ENCODE peak calls at places on chromosomes 13 and 19, in five cellular contexts. K is A549, F is adrenal gland, H is suprapubic skin, U is uterus. Z is an unnamed sample.

GRCh38 chr19:23415034-23415433 is 19.8 kb upstream of the ZNF91 start:
- DNase-seq in K (no peak), F (no peak), H (no peak), U (no peak), Z (no peak)

GRCh38 chr19:45305421-45305820 is 17.3 kb downstream of the CKM start:
- DNase-seq in K (no peak), F (no peak), H (no peak), U (no peak), Z (no peak)

GRCh38 chr13:38849316-38849715 is 141.3 kb downstream of the STOML3 start:
- DNase-seq in K (no peak), F (no peak), H (no peak), U (no peak), Z (no peak)

GRCh38 chr13:38686635-38687245 is at the start of gene FREM2:
- DNase-seq in K (peak), F (peak), H (no peak), U (peak), Z (no peak)

GRCh38 chr19:40945645-40946044 is 45.4 kb upstream of the CYP2B6 start:
- DNase-seq in K (no peak), F (no peak), H (no peak), U (no peak), Z (no peak)

GRCh38 chr19:12788682-12789097 is 2.6 kb upstream of the JUNB start:
- DNase-seq in K (no peak), F (peak), H (no peak), U (peak), Z (peak)

GRCh38 chr13:44298314-44298713 is 75.3 kb upstream of the SERP2 start:
- DNase-seq in K (no peak), F (no peak), H (no peak), U (no peak), Z (no peak)

GRCh38 chr13:89514534-89515312 is 1832.8 kb upstream of the MIR17HG start:
- DNase-seq in K (peak), F (peak), H (no peak), U (no peak), Z (no peak)

GRCh38 chr13:113876341-113877148 is 12.7 kb upstream of the GAS6 start:
- DNase-seq in K (no peak), F (no peak), H (no peak), U (no peak), Z (no peak)

GRCh38 chr13:52109096-52109495 is 19.8 kb downstream of the NEK5 start:
- DNase-seq in K (no peak), F (no peak), H (no peak), U (no peak), Z (no peak)

GRCh38 chr13:44573790-44574465 is 2.2 kb downstream of the TSC22D1 start:
- DNase-seq in K (peak), F (no peak), H (no peak), U (no peak), Z (peak)

GRCh38 chr13:46571189-46571901 is 18.4 kb downstream of the LRCH1 start:
- DNase-seq in K (no peak), F (no peak), H (no peak), U (no peak), Z (no peak)

GRCh38 chr19:40549007-40549708 is 27.5 kb upstream of the SHKBP1 start:
- DNase-seq in K (peak), F (peak), H (no peak), U (peak), Z (peak)

GRCh38 chr13:98273824-98274786 is 97.0 kb upstream of the RNF113B start:
- DNase-seq in K (no peak), F (no peak), H (no peak), U (no peak), Z (no peak)

GRCh38 chr13:113973218-113974164 is at the start of gene C13orf46:
- DNase-seq in K (no peak), F (no peak), H (no peak), U (no peak), Z (no peak)

GRCh38 chr13:91133941-91134772 is 213.3 kb upstream of the MIR17HG start:
- DNase-seq in K (peak), F (peak), H (no peak), U (no peak), Z (peak)

GRCh38 chr13:86155756-86156155 is 356.5 kb upstream of the SLITRK6 start:
- DNase-seq in K (no peak), F (no peak), H (no peak), U (no peak), Z (no peak)

GRCh38 chr19:35120492-35120891 is 4.9 kb downstream of the FXYD3 start:
- DNase-seq in K (no peak), F (no peak), H (no peak), U (no peak), Z (no peak)

GRCh38 chr13:21069561-21070004 is 8.2 kb upstream of the LATS2 start:
- DNase-seq in K (peak), F (peak), H (no peak), U (peak), Z (no peak)

GRCh38 chr19:3243851-3244700 is 19.6 kb downstream of the CELF5 start:
- DNase-seq in K (no peak), F (peak), H (no peak), U (no peak), Z (peak)

GRCh38 chr19:8209965-8210659 is 942 bp downstream of the CERS4 start:
- DNase-seq in K (no peak), F (no peak), H (no peak), U (no peak), Z (no peak)

GRCh38 chr19:8210660-8211101 is 1.5 kb downstream of the CERS4 start:
- DNase-seq in K (no peak), F (no peak), H (no peak), U (no peak), Z (no peak)

GRCh38 chr19:8208710-8209110 is 460 bp upstream of the CERS4 start:
- DNase-seq in K (no peak), F (peak), H (peak), U (no peak), Z (peak)

GRCh38 chr19:8208119-8208709 is 956 bp upstream of the CERS4 start:
- DNase-seq in K (no peak), F (peak), H (no peak), U (peak), Z (peak)

GRCh38 chr19:8209111-8209964 is at the start of gene CERS4:
- DNase-seq in K (peak), F (peak), H (peak), U (peak), Z (no peak)
- TF ChIP-seq POLR2A in K (peak), F (peak), H (no peak), U (no peak), Z (no peak)

DNA sequence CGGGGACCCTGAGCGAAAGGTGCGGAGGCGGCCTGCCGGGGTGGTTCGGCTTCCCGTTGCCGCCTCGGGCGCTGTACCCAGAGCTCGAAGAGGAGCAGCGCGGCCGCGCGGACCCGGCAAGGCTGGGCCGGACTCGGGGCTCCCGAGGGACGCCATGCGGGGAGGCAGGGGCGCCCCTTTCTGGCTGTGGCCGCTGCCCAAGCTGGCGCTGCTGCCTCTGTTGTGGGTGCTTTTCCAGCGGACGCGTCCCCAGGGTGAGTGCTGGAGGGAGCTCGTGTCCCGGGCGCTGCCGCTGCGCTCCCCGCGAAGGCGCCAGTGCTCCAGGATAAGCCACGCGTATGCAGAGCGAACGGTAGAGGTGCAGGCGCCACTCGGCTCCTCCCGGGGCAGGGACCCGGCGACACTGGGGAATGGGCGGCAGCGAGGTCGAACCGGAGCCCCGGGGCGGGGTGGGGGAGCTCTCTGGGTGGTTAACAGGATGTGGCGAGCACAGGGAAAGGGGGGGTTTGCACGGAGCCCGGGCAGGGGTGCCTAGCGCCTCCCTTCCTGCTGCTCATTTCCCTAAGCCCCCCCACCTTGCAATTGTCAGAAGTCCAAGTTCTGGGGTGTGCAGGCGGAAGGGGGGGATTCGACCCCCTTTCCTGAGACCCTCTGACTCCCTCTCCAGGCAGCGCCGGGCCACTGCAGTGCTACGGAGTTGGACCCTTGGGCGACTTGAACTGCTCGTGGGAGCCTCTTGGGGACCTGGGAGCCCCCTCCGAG is at the start of gene IL27RA:
- DNase-seq in K (peak), F (peak), H (no peak), U (peak), Z (peak)
- TF ChIP-seq POLR2A in K (peak), F (no peak), H (no peak), U (no peak), Z (peak)

GRCh38 chr19:44111910-44112463 is 1.2 kb upstream of the ZNF225 start:
- DNase-seq in K (no peak), F (peak), H (no peak), U (no peak), Z (peak)
- TF ChIP-seq POLR2A in K (no peak), F (no peak), H (no peak), U (no peak), Z (no peak)

GRCh38 chr19:32666084-32666483 is 8.9 kb downstream of the ANKRD27 start:
- DNase-seq in K (no peak), F (no peak), H (no peak), U (no peak), Z (no peak)

GRCh38 chr19:32661318-32661717 is 13.7 kb downstream of the ANKRD27 start:
- DNase-seq in K (no peak), F (no peak), H (no peak), U (no peak), Z (no peak)

GRCh38 chr19:32658075-32658474 is 16.9 kb downstream of the ANKRD27 start:
- DNase-seq in K (no peak), F (no peak), H (no peak), U (no peak), Z (no peak)

GRCh38 chr19:32658527-32658926 is 16.5 kb downstream of the ANKRD27 start:
- DNase-seq in K (no peak), F (no peak), H (no peak), U (no peak), Z (no peak)

GRCh38 chr19:32662186-32662585 is 12.8 kb downstream of the ANKRD27 start:
- DNase-seq in K (no peak), F (no peak), H (no peak), U (no peak), Z (no peak)
- TF ChIP-seq POLR2A in K (no peak), F (no peak), H (no peak), U (no peak), Z (no peak)

DNA sequence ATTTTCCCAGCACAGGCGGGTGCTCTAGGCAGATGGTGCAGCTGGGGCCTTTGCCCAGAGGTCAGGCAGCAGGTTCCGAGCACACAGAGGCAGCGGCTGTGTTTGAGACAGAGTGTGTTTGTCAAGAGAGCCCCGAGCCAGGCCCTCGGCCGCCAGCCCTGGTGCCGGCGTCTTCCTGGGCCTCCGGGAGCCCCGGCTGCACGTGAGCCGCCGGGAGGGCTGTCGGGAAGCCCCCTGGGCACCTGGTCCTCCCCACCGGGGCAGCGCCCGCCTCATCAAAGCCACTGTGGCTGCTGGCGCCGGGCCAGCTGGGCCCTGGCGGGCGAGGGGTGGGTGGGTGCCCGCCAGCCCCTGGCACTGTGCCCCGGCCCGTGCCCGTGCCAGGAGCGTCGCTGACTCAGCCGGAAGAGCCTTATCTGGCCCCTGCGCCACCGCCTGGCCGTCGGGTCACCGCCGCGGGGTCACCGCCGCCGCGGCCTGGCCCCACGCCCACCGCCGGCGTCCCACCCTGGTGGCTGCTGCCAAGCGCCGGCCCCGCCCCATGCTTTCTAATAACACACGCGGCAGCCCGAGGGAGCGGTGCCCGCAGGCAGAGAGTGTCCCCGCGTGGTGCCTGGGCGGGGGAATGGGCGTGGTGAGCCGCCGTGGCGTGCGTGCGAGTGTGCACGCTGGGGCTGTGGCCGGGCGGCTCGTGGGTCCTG is 14.9 kb downstream of the ARID3A start:
- DNase-seq in K (no peak), F (peak), H (peak), U (peak), Z (no peak)
- TF ChIP-seq POLR2A in K (no peak), F (peak), H (no peak), U (no peak), Z (peak)

GRCh38 chr19:38223617-38224013 is 407 bp downstream of the DPF1 start:
- DNase-seq in K (no peak), F (no peak), H (no peak), U (no peak), Z (no peak)

GRCh38 chr19:38221421-38221820 is 2.6 kb downstream of the DPF1 start:
- DNase-seq in K (no peak), F (no peak), H (no peak), U (no peak), Z (no peak)

GRCh38 chr19:38221919-38222828 is 1.8 kb downstream of the DPF1 start:
- DNase-seq in K (no peak), F (no peak), H (no peak), U (no peak), Z (no peak)

GRCh38 chr19:38223119-38223523 is 901 bp downstream of the DPF1 start:
- DNase-seq in K (no peak), F (no peak), H (no peak), U (no peak), Z (no peak)

DNA sequence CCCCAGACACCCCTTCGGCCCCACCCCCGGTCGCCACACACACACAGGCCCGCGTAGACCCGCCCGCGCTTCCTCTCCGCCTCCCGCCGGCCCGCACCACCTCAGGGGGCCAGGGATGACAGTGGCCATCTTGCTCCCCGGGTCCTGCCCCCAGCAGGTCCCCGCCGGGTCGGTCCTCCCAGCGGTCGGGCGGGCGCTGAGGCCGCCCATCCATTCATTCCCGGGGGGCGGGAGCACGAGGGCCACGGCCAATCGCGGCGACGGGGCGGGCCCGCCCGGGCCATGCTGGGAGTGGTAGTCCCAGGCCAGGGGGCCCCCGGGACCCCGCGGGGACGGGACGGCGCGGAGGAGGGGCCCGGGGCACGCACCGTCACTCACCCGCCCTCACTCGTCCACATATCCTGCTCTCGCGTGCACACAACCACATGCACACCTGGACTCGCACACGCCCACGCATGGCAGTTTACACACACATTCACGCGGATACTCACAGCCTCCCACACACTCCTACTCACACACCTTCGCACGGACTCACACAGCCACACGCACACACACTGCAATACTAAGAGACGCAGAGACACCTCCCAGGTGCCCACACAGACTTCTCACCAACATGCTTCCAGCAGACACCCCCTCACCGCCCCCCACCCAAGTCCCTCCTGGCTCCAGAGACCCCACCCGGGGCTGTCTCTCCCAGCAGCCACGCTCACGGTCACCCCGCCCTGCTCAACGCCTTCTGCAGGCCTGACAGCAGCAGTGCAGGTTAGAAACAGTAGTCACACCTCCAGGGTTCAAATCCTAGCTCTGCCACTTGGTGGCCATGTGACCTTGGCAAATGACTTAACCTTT is at the start of gene DPF1:
- DNase-seq in K (peak), F (no peak), H (no peak), U (no peak), Z (peak)
- TF ChIP-seq POLR2A in K (peak), F (no peak), H (no peak), U (no peak), Z (no peak)

GRCh38 chr19:19618384-19619051 is at the start of gene PBX4:
- DNase-seq in K (peak), F (peak), H (peak), U (peak), Z (peak)
- TF ChIP-seq POLR2A in K (no peak), F (no peak), H (peak), U (no peak), Z (no peak)

DNA sequence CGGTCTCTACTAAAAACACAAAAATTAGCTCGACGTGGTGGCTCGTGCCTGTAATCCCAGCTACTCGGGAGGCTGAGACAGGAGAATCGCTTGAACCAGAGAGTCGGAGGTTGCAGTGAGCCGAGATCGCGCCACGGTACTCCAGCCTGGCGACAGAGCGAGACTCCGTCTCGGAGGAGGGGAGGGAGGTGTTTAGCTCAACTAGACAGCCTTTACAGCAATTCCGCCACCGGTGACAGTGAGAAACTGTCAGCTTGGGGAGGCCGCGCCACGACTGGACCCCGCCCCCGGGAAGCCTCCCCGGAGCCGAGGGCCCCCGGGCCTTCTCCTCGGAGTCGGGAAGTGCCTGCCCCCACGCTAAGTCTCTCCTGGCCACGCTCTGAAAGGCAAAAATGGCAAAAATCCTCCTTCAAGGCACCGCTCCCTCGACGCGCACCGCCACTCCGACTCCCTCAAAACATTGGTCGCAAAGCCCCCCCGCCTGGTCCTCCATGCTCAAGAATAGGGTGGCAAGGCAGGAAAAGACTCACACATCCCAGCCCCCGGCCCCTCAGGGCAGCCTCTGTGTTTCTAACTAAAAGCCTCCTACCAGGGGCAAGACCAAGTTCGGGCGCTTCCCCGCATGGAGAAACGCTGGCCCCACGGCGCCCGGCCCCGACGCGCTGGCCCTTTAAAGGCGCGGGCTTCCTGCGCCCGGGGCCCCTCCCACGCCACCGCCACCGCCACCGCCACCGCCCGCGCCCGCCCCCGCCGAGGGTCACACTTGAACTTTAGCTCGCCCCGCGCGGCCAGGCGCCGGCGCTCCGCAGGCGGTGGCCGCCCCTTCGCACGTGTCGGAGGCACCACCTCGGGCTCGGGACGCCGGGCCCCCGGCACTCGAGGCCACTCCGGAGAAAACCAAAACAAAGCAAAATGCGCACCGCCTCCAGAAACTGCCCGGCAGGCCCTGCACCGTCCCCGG is 2.1 kb downstream of the FOXO1 start:
- DNase-seq in K (peak), F (peak), H (peak), U (peak), Z (peak)
- TF ChIP-seq POLR2A in K (no peak), F (peak), H (peak), U (peak), Z (no peak)

GRCh38 chr19:48907671-48908070 is 7.6 kb downstream of the NUCB1 start:
- DNase-seq in K (no peak), F (no peak), H (no peak), U (no peak), Z (no peak)
- TF ChIP-seq POLR2A in K (no peak), F (no peak), H (no peak), U (no peak), Z (no peak)